ENCODE peak calls at places on chromosomes 7 and 10, in five cellular contexts. One of them, this sample, is unnamed. For H3K4me1, the result is how much of the 10 kb centered on the place peaks cover.

GRCh38 chr7:75987026-75987804 is 7.2 kb downstream of the TMEM120A start:
- DNase-seq in stomach: no peak
- DNase-seq in Peyer's patch: no peak
- DNase-seq in heart left ventricle: no peak
- DNase-seq in body of pancreas: no peak
- DNase-seq in this sample: no peak

GRCh38 chr10:100769481-100769880 is 24.1 kb downstream of the PAX2 start:
- DNase-seq in stomach: no peak
- DNase-seq in Peyer's patch: no peak
- DNase-seq in heart left ventricle: no peak
- DNase-seq in body of pancreas: no peak
- DNase-seq in this sample: no peak

GRCh38 chr7:139560678-139561077 is 37.2 kb downstream of the CLEC2L start:
- DNase-seq in stomach: no peak
- DNase-seq in Peyer's patch: peak
- DNase-seq in heart left ventricle: peak
- DNase-seq in body of pancreas: no peak
- DNase-seq in this sample: no peak

GRCh38 chr7:135933509-135934188 is 43.5 kb downstream of the MTPN start:
- DNase-seq in stomach: no peak
- DNase-seq in Peyer's patch: no peak
- DNase-seq in heart left ventricle: no peak
- DNase-seq in body of pancreas: no peak
- DNase-seq in this sample: no peak

GRCh38 chr7:112272921-112273561 is 66.5 kb downstream of the ZNF277 start:
- DNase-seq in stomach: no peak
- DNase-seq in Peyer's patch: no peak
- DNase-seq in heart left ventricle: no peak
- DNase-seq in body of pancreas: peak
- DNase-seq in this sample: no peak

GRCh38 chr10:98846787-98847186 is 388.9 kb downstream of the HPSE2 start:
- DNase-seq in stomach: no peak
- DNase-seq in Peyer's patch: no peak
- DNase-seq in heart left ventricle: no peak
- DNase-seq in body of pancreas: no peak
- DNase-seq in this sample: no peak

GRCh38 chr7:105345003-105345402 is 43.7 kb downstream of the SRPK2 start:
- DNase-seq in stomach: no peak
- DNase-seq in Peyer's patch: no peak
- DNase-seq in heart left ventricle: no peak
- DNase-seq in body of pancreas: no peak
- DNase-seq in this sample: no peak

GRCh38 chr7:101166909-101167644 is 1.7 kb upstream of the VGF start:
- DNase-seq in stomach: no peak
- DNase-seq in Peyer's patch: no peak
- DNase-seq in heart left ventricle: no peak
- DNase-seq in body of pancreas: no peak
- DNase-seq in this sample: no peak

GRCh38 chr7:42224391-42225003 is 12.5 kb downstream of the GLI3 start:
- DNase-seq in stomach: no peak
- DNase-seq in Peyer's patch: no peak
- DNase-seq in heart left ventricle: no peak
- DNase-seq in body of pancreas: no peak
- DNase-seq in this sample: no peak

GRCh38 chr10:125017547-125018298 is 75.8 kb downstream of the ZRANB1 start:
- DNase-seq in stomach: no peak
- DNase-seq in Peyer's patch: no peak
- DNase-seq in heart left ventricle: no peak
- DNase-seq in body of pancreas: no peak
- DNase-seq in this sample: no peak

GRCh38 chr10:61175331-61175730 is 231.3 kb upstream of the RHOBTB1 start:
- DNase-seq in stomach: no peak
- DNase-seq in Peyer's patch: no peak
- DNase-seq in heart left ventricle: no peak
- DNase-seq in body of pancreas: no peak
- DNase-seq in this sample: no peak

GRCh38 chr10:63573068-63573697 is 52.0 kb downstream of the REEP3 start:
- DNase-seq in stomach: no peak
- DNase-seq in Peyer's patch: no peak
- DNase-seq in heart left ventricle: no peak
- DNase-seq in body of pancreas: no peak
- DNase-seq in this sample: no peak

GRCh38 chr10:96047004-96047649 is 3.7 kb downstream of the CCNJ start:
- DNase-seq in stomach: no peak
- DNase-seq in Peyer's patch: no peak
- DNase-seq in heart left ventricle: no peak
- DNase-seq in body of pancreas: no peak
- DNase-seq in this sample: no peak

GRCh38 chr10:47039558-47039905 is 128.3 kb downstream of the PTPN20 start:
- DNase-seq in stomach: no peak
- DNase-seq in Peyer's patch: no peak
- DNase-seq in heart left ventricle: no peak
- DNase-seq in body of pancreas: no peak
- DNase-seq in this sample: no peak

GRCh38 chr10:31146496-31147219 is 115.0 kb upstream of the ZNF438 start:
- DNase-seq in stomach: no peak
- DNase-seq in Peyer's patch: no peak
- DNase-seq in heart left ventricle: peak
- DNase-seq in body of pancreas: peak
- DNase-seq in this sample: no peak

GRCh38 chr7:55438765-55439525 is 73.8 kb downstream of the LANCL2 start:
- DNase-seq in stomach: peak
- DNase-seq in Peyer's patch: no peak
- DNase-seq in heart left ventricle: no peak
- DNase-seq in body of pancreas: no peak
- DNase-seq in this sample: no peak

GRCh38 chr7:82481499-82482097 is 38.0 kb upstream of the CACNA2D1 start:
- DNase-seq in stomach: no peak
- DNase-seq in Peyer's patch: no peak
- DNase-seq in heart left ventricle: no peak
- DNase-seq in body of pancreas: no peak
- DNase-seq in this sample: no peak

GRCh38 chr10:543862-544822 is 145.3 kb downstream of the DIP2C start:
- DNase-seq in stomach: no peak
- DNase-seq in Peyer's patch: no peak
- DNase-seq in heart left ventricle: no peak
- DNase-seq in body of pancreas: no peak
- DNase-seq in this sample: peak

GRCh38 chr10:24382979-24383663 is 174.2 kb downstream of the KIAA1217 start:
- DNase-seq in stomach: peak
- DNase-seq in Peyer's patch: peak
- DNase-seq in heart left ventricle: no peak
- DNase-seq in body of pancreas: no peak
- DNase-seq in this sample: peak

GRCh38 chr7:44505595-44505994 is 15.1 kb upstream of the NUDCD3 start:
- DNase-seq in stomach: no peak
- DNase-seq in Peyer's patch: no peak
- DNase-seq in heart left ventricle: no peak
- DNase-seq in body of pancreas: no peak
- DNase-seq in this sample: no peak

GRCh38 chr10:97362310-97363033 is 27.9 kb upstream of the FRAT2 start:
- DNase-seq in stomach: no peak
- DNase-seq in Peyer's patch: no peak
- DNase-seq in heart left ventricle: no peak
- DNase-seq in body of pancreas: no peak
- DNase-seq in this sample: no peak

DNA sequence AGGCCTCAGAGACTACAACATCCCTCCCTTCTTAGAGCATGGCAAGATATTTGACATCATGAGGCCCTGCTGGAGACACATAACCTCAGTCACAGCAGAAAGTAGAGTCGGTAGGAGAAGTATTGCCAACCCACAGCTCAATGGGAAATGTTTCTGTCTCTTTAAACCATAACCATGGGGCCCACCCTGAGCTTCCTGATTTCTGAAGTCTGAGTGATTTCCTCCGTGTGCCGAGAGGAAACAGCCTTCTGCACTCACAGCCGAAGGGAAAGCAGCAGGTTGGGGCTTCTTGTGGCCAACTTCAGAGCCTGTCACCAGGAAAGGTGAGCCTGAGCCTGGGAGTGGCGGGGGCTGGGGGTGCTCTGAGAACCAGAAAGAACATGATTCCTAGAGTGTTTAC is at the start of gene GIMAP1:
- DNase-seq in stomach: no peak
- DNase-seq in Peyer's patch: no peak
- DNase-seq in heart left ventricle: peak
- DNase-seq in body of pancreas: peak
- DNase-seq in this sample: no peak
- H3K4me1 ChIP-seq in stomach: under half
- H3K4me1 ChIP-seq in Peyer's patch: under half
- H3K4me1 ChIP-seq in heart left ventricle: under half
- H3K4me1 ChIP-seq in body of pancreas: under half
- H3K4me1 ChIP-seq in this sample: under half

DNA sequence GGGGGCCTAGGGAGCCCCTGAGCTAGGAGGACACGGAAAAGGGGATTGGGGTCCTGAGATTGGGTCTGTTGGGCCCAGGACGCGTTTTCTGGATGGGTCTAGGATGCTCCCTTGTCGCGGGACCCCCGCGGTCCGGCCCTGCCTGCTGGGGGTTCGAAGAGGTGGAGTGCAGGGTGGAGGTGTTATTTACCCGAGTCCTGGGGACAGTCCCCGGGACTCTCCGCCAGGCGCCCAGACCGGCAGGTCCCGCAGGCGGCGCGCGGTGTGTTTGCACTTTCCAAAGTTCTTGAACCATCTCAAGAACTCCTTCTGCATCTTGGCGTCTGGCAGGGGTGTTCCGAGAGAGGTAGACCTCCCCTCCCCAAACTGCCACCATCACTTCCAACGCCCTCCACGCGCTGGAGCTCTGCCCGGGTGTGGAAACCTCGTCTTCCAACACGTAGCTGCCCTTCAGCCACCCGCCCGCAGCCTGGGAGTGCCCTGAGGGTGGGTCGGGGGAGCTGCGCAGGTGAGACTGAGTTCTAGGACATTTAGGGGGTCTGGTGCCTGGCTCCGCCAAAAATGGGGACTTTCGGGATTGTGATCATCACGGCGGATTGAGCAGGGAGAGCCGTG is 569 bp downstream of the CAV1 start:
- DNase-seq in stomach: peak
- DNase-seq in Peyer's patch: peak
- DNase-seq in heart left ventricle: peak
- DNase-seq in body of pancreas: no peak
- DNase-seq in this sample: peak
- H3K27ac ChIP-seq in stomach: peak
- H3K27ac ChIP-seq in Peyer's patch: peak
- H3K27ac ChIP-seq in heart left ventricle: peak
- H3K27ac ChIP-seq in body of pancreas: peak
- H3K27ac ChIP-seq in this sample: peak

GRCh38 chr7:24704311-24704710 is 53.0 kb downstream of the GSDME start:
- DNase-seq in stomach: no peak
- DNase-seq in Peyer's patch: no peak
- DNase-seq in heart left ventricle: no peak
- DNase-seq in body of pancreas: no peak
- DNase-seq in this sample: no peak

GRCh38 chr7:24701899-24702235 is 55.4 kb downstream of the GSDME start:
- DNase-seq in stomach: no peak
- DNase-seq in Peyer's patch: no peak
- DNase-seq in heart left ventricle: no peak
- DNase-seq in body of pancreas: no peak
- DNase-seq in this sample: no peak

GRCh38 chr7:24703296-24703695 is 54.0 kb downstream of the GSDME start:
- DNase-seq in stomach: no peak
- DNase-seq in Peyer's patch: no peak
- DNase-seq in heart left ventricle: no peak
- DNase-seq in body of pancreas: no peak
- DNase-seq in this sample: no peak

GRCh38 chr7:24701232-24701898 is 55.9 kb downstream of the GSDME start:
- DNase-seq in stomach: no peak
- DNase-seq in Peyer's patch: no peak
- DNase-seq in heart left ventricle: no peak
- DNase-seq in body of pancreas: no peak
- DNase-seq in this sample: peak

GRCh38 chr7:24702674-24703235 is 54.5 kb downstream of the GSDME start:
- DNase-seq in stomach: no peak
- DNase-seq in Peyer's patch: no peak
- DNase-seq in heart left ventricle: no peak
- DNase-seq in body of pancreas: no peak
- DNase-seq in this sample: no peak
- TF ChIP-seq POLR2A in stomach: no peak
- TF ChIP-seq POLR2A in Peyer's patch: no peak
- TF ChIP-seq POLR2A in heart left ventricle: no peak
- TF ChIP-seq POLR2A in body of pancreas: no peak
- TF ChIP-seq POLR2A in this sample: no peak

GRCh38 chr10:110221721-110222261 is 14.4 kb downstream of the MXI1 start:
- DNase-seq in stomach: peak
- DNase-seq in Peyer's patch: peak
- DNase-seq in heart left ventricle: peak
- DNase-seq in body of pancreas: peak
- DNase-seq in this sample: peak

GRCh38 chr10:110220383-110220782 is 13.0 kb downstream of the MXI1 start:
- DNase-seq in stomach: peak
- DNase-seq in Peyer's patch: no peak
- DNase-seq in heart left ventricle: peak
- DNase-seq in body of pancreas: peak
- DNase-seq in this sample: no peak

GRCh38 chr10:110221044-110221720 is 13.8 kb downstream of the MXI1 start:
- DNase-seq in stomach: no peak
- DNase-seq in Peyer's patch: no peak
- DNase-seq in heart left ventricle: no peak
- DNase-seq in body of pancreas: no peak
- DNase-seq in this sample: no peak

GRCh38 chr10:110218627-110219026 is 11.2 kb downstream of the MXI1 start:
- DNase-seq in stomach: no peak
- DNase-seq in Peyer's patch: no peak
- DNase-seq in heart left ventricle: no peak
- DNase-seq in body of pancreas: no peak
- DNase-seq in this sample: no peak

GRCh38 chr10:110219884-110220283 is 12.5 kb downstream of the MXI1 start:
- DNase-seq in stomach: no peak
- DNase-seq in Peyer's patch: no peak
- DNase-seq in heart left ventricle: no peak
- DNase-seq in body of pancreas: no peak
- DNase-seq in this sample: no peak
- H3K4me1 ChIP-seq in stomach: half or more
- H3K4me1 ChIP-seq in Peyer's patch: under half
- H3K4me1 ChIP-seq in heart left ventricle: under half
- H3K4me1 ChIP-seq in body of pancreas: half or more
- H3K4me1 ChIP-seq in this sample: under half

DNA sequence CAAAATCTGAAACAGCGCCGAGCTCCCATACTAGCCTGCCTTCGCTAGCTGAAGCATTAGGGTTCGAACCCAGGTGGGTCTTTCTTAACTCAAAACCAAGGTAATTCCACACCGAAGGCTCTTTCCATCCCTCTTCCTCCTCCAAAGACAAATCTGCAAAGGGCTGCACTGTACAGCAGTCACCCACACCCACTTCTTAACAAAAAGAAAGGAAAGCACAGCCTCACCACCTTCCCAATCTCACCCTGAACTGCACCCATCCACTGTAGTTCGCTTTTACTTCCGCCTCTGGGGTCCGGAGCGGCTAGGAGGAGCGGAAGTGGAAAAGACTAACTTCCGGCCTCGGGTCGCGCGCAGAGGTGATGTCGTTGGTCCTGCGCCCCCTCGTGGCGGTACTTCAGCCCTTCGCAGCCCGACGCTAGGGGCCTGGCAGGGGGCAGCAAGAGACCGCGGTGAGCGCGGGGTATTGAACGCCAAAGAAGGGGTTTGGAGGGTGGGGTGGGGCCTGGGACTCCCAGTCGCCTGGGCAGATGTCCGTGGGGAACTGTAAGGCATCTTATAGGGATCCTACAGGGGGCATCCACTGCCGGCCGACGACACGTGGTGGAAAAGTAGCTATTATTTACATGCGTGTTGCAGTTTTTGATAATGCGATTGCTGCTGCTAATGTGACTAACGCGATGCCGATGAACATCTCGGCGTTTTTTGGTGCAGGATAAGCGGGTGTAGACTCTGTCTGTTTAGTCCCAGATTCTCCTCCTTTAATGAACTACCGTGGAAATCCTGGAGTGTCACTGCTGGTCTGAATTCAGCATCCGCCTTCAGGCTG is at the start of gene MTERF1:
- DNase-seq in stomach: peak
- DNase-seq in Peyer's patch: peak
- DNase-seq in heart left ventricle: peak
- DNase-seq in body of pancreas: peak
- DNase-seq in this sample: peak
- H3K27ac ChIP-seq in stomach: peak
- H3K27ac ChIP-seq in Peyer's patch: peak
- H3K27ac ChIP-seq in heart left ventricle: peak
- H3K27ac ChIP-seq in body of pancreas: peak
- H3K27ac ChIP-seq in this sample: peak